ENCODE peak calls at places on chromosomes 4 and X, in eight cellular contexts. Y is LNCaP clone FGC, D is choroid plexus epithelial cell, N is esophagus squamous epithelium, M is dorsolateral prefrontal cortex, C is heart left ventricle, V is cardiac muscle cell, B is gastrocnemius medialis. A is an unnamed sample.

GRCh38 chr4:13541176-13541604 is 3.1 kb downstream of the NKX3-2 start:
- DNase-seq in D (no peak), V (no peak), N (no peak), B (no peak), C (no peak), Y (no peak), M (no peak), A (no peak)

GRCh38 chr4:85703098-85703497 is 228.1 kb downstream of the ARHGAP24 start:
- DNase-seq in C (no peak), V (peak), N (no peak), D (peak), M (no peak), Y (no peak), B (no peak), A (no peak)

GRCh38 chrX:79524642-79525041 is 157.5 kb upstream of the ITM2A start:
- DNase-seq in V (no peak), C (no peak), N (no peak), B (no peak), Y (peak), M (no peak), D (peak), A (no peak)

GRCh38 chrX:24862343-24862742 is 153.4 kb downstream of the ARX start:
- DNase-seq in N (no peak), Y (no peak), C (no peak), B (no peak), M (no peak), D (peak), V (peak), A (no peak)

GRCh38 chr4:187270154-187270553 is 546.5 kb upstream of the FAT1 start:
- DNase-seq in C (no peak), N (no peak), B (no peak), D (no peak), M (no peak), V (no peak), Y (no peak), A (no peak)

GRCh38 chr4:38310446-38311043 is 350.3 kb downstream of the PTTG2 start:
- DNase-seq in Y (no peak), B (no peak), V (no peak), C (no peak), M (no peak), D (no peak), N (no peak), A (no peak)

GRCh38 chrX:113833096-113833495 is 750.8 kb upstream of the HTR2C start:
- DNase-seq in N (no peak), Y (no peak), V (peak), C (no peak), D (no peak), M (no peak), B (no peak), A (no peak)

GRCh38 chr4:140135529-140136021 is 18.4 kb downstream of the MAML3 start:
- DNase-seq in Y (no peak), C (peak), V (peak), B (no peak), D (no peak), M (peak), N (no peak), A (no peak)

GRCh38 chr4:90515191-90515590 is 388.0 kb downstream of the CCSER1 start:
- DNase-seq in N (no peak), V (no peak), B (no peak), C (no peak), Y (no peak), M (no peak), D (peak), A (no peak)

GRCh38 chrX:97616883-97617510 is 733.3 kb downstream of the RPA4 start:
- DNase-seq in B (no peak), D (peak), N (no peak), Y (no peak), M (no peak), V (peak), C (no peak), A (no peak)

GRCh38 chr4:3768842-3769641 is 2.9 kb downstream of the ADRA2C start:
- DNase-seq in C (no peak), V (no peak), M (no peak), Y (no peak), N (no peak), D (no peak), B (no peak), A (peak)

GRCh38 chr4:173074501-173074946 is 94.1 kb upstream of the GALNT7 start:
- DNase-seq in N (no peak), Y (no peak), D (peak), C (no peak), B (peak), M (no peak), V (peak), A (no peak)

GRCh38 chr4:155769092-155769491 is 10.3 kb downstream of the GUCY1B1 start:
- DNase-seq in Y (no peak), V (no peak), D (no peak), M (no peak), C (no peak), N (no peak), B (no peak), A (no peak)

GRCh38 chr4:122285285-122285684 is 93.5 kb upstream of the ADAD1 start:
- DNase-seq in V (no peak), B (no peak), D (peak), N (no peak), M (no peak), Y (no peak), C (no peak), A (no peak)

GRCh38 chr4:69066945-69067344 is 29.3 kb upstream of the UGT2B7 start:
- DNase-seq in B (no peak), Y (no peak), C (no peak), D (peak), N (no peak), M (no peak), V (peak), A (no peak)

GRCh38 chr4:152780267-152780811 is 585 bp downstream of the ARFIP1 start:
- DNase-seq in V (peak), D (peak), N (no peak), B (no peak), M (peak), Y (no peak), C (no peak), A (no peak)

GRCh38 chrX:17703201-17703600 is 34.1 kb upstream of the SCML1 start:
- DNase-seq in Y (no peak), D (peak), N (no peak), V (no peak), M (no peak), B (no peak), C (no peak), A (no peak)

GRCh38 chr4:110190249-110190648 is 8.2 kb downstream of the ELOVL6 start:
- DNase-seq in V (peak), Y (no peak), B (no peak), M (no peak), N (no peak), C (no peak), D (no peak), A (no peak)

GRCh38 chr4:40672528-40673522 is 43.2 kb upstream of the RBM47 start:
- DNase-seq in M (no peak), V (peak), D (peak), B (peak), C (no peak), N (no peak), Y (no peak), A (no peak)

GRCh38 chr4:17763931-17764330 is 17.5 kb downstream of the FAM184B start:
- DNase-seq in D (no peak), V (no peak), B (no peak), Y (no peak), M (no peak), N (no peak), C (no peak), A (no peak)

GRCh38 chr4:47221721-47222120 is 190.4 kb downstream of the GABRB1 start:
- DNase-seq in B (no peak), V (peak), M (no peak), Y (no peak), D (peak), N (no peak), C (no peak), A (no peak)

GRCh38 chrX:74383611-74384010 is 37.7 kb upstream of the SLC16A2 start:
- DNase-seq in M (peak), V (peak), B (no peak), D (peak), Y (peak), C (no peak), N (no peak), A (peak)

GRCh38 chr4:15368906-15369305 is 58.9 kb upstream of the C1QTNF7 start:
- DNase-seq in B (no peak), V (peak), N (no peak), Y (no peak), D (peak), M (no peak), C (no peak), A (no peak)

GRCh38 chrX:22629105-22629725 is 356.5 kb downstream of the CBLL2 start:
- DNase-seq in V (peak), D (peak), N (no peak), Y (no peak), M (no peak), C (no peak), B (no peak), A (no peak)

GRCh38 chrX:13250831-13251612 is 68.8 kb downstream of the ATXN3L start:
- DNase-seq in D (peak), C (no peak), B (peak), V (peak), Y (no peak), M (no peak), N (no peak), A (no peak)

GRCh38 chr4:13544556-13545393 is 467 bp upstream of the NKX3-2 start:
- DNase-seq in B (no peak), D (peak), M (peak), Y (peak), C (peak), V (peak), N (no peak), A (peak)

DNA sequence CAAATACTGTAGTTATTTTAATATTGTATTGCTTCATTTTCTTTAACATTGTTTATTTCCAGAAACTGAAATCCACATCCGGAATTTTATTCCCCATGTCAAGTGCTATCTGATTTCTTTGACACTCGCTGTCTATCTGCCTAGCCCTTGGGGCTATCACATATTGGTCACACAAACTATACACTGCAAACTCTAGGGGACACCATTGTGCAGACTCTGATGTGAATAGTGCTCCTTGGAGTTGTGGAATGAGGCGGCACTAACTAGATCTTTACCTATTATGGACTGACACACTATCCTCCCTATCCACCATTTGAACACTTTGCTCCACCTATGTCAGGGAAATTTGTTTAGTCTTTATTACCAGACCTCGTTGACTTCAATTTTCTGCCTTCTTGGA is 534.5 kb downstream of the GLUD2 start:
- DNase-seq in N (no peak), C (no peak), D (peak), B (no peak), V (no peak), M (no peak), Y (no peak), A (no peak)
- TF ChIP-seq CTCF in N (no peak), C (no peak), D (peak), B (no peak), V (no peak), M (no peak), Y (no peak), A (no peak)

DNA sequence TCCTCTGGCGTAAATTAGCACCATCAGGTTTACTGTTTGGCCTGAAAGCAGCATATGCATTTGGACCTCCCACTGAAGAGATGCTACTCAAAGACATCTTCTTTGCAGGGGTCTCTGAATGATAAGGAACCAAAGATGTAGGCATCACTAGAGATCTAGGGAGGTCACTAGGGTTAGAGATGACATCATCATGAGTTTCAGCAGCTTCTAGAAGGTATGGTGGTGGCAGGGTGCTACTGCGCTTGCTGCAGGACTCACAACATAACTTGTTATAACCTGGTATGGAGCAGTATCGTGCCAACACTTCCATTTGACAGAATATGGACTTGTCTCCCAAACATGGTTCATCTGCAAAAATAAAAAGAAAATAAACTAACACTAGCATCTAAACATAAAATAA is 251.6 kb downstream of the NPFFR2 start:
- DNase-seq in V (no peak), C (no peak), Y (no peak), D (no peak), N (no peak), M (no peak), B (no peak), A (no peak)
- TF ChIP-seq CTCF in V (no peak), C (no peak), Y (no peak), D (no peak), N (no peak), M (no peak), B (no peak), A (peak)

GRCh38 chr4:70110917-70111316 is 43.1 kb upstream of the PRR27 start:
- DNase-seq in M (no peak), Y (no peak), C (no peak), N (no peak), B (no peak), D (no peak), V (no peak), A (no peak)

GRCh38 chr4:70113656-70114055 is 40.4 kb upstream of the PRR27 start:
- DNase-seq in B (no peak), M (no peak), N (no peak), V (no peak), Y (no peak), D (no peak), C (no peak), A (no peak)

DNA sequence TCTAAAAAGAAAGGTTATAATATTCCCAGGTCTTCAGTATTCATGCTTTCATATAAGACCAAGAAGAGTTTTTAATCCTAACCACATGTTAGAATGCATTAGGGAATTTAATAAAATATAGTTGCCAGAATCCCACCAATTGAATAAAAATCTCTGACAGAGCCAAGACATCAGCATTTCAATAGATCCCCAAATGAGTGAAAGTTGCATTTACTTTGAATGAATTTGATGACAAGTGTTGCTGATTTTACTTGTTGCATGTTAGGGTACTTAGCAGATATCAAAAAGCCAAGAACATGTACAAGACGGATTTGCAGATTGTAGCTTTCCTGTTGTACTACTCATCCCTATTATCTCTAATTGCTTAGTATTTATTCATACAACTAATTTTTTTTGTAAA is 39.9 kb upstream of the PRR27 start:
- DNase-seq in N (no peak), V (no peak), B (no peak), C (no peak), M (no peak), Y (no peak), D (no peak), A (no peak)
- TF ChIP-seq CTCF in N (no peak), V (no peak), B (no peak), C (no peak), M (no peak), Y (no peak), D (no peak), A (no peak)

DNA sequence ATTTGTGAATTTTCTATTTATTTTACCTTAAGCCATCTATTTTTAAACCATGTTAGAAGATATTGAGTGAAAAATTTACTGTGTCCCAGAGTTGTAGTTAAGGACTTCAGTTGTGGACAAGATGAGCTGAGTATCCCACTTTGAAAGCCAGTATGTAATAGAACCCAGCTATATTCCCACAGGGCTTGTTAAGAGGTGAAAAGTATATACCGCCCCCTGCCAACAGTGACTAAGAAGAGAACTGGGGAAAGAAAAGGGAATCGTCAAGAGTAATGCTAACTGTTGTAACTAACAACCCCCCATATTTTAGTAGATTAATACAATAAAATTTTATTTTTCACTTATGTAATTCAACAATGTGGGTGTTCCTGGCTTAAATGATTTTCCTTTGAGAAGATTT is 250.3 kb upstream of the GIMD1 start:
- DNase-seq in D (peak), N (no peak), M (no peak), Y (no peak), V (no peak), B (no peak), C (no peak), A (no peak)
- TF ChIP-seq CTCF in D (no peak), N (no peak), M (no peak), Y (no peak), V (no peak), B (no peak), C (no peak), A (no peak)

DNA sequence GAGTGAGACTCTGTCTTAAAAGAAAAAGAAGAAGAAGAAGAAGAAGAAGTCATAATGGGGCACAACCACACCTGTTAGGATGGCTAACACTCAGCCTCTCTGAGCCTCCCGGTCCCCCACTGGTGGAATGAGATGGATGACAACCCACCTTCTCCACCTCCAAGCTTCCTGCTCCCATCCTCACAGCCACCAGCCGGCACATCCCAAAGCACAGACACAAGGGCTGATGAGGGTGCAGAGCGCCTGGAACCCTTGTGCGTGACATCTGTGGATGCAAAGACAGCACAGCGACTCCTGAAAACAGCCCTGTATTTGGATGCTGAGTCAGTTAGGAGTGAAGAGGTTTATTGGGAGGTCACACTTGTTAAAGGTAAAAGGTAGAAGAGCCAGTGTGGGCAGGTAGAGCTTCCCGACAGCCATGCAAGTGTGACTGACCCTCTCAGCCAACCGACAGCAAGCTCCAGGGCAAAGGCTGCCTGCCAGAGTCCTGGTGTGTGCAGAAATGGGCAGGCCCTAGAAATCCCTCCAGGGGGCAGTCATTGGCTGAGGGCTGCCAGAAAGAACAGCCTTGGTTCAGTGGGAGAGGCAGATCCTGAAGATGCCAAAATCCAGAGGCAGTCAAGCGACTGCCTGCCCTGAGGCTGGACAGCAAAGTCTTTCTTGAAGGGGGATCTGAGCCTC is 26.6 kb upstream of the MAN2B2 start:
- DNase-seq in C (peak), M (peak), Y (peak), V (peak), N (no peak), D (peak), B (no peak), A (peak)
- TF ChIP-seq CTCF in C (peak), M (peak), Y (peak), V (peak), N (no peak), D (peak), B (no peak), A (peak)

GRCh38 chr4:120156115-120156718 is 89.6 kb upstream of the MAD2L1 start:
- DNase-seq in M (no peak), B (no peak), C (no peak), D (peak), V (peak), Y (peak), N (no peak), A (peak)
- TF ChIP-seq CTCF in M (peak), B (peak), C (peak), D (peak), V (peak), Y (peak), N (peak), A (peak)

GRCh38 chr4:11954093-11954492 is 525.4 kb upstream of the HS3ST1 start:
- DNase-seq in M (no peak), N (no peak), D (peak), C (no peak), V (peak), B (no peak), Y (peak), A (no peak)
- TF ChIP-seq CTCF in M (peak), N (no peak), D (peak), C (peak), V (peak), B (peak), Y (peak), A (peak)